ENCODE peak calls at places on chromosomes 6 and 20, in nine cellular contexts. W is T follicular helper cell; A is CD4-positive, CD25-positive, alpha-beta regulatory T cell; V is HuH-7.5; M is Panc1; D is PC-9; R is nephron progenitor cell; I is OCI-LY7; K is NCI-H460. U is an unnamed sample.

GRCh38 chr6:167849846-167850459 is 23.2 kb downstream of the AFDN start:
- DNase-seq in W (no peak), A (no peak), V (no peak), M (peak; percentile 83), D (peak; percentile 94), R (no peak), I (no peak), K (no peak), U (no peak)

GRCh38 chr6:17730078-17730704 is 23.5 kb upstream of the NUP153 start:
- DNase-seq in W (no peak), A (no peak), V (no peak), M (no peak), D (no peak), R (no peak), I (no peak), K (no peak), U (no peak)

GRCh38 chr20:42742926-42743325 is 446.8 kb downstream of the PTPRT start:
- DNase-seq in W (no peak), A (no peak), V (no peak), M (no peak), D (no peak), R (no peak), I (no peak), K (no peak), U (no peak)

GRCh38 chr6:130778946-130779657 is 48.1 kb upstream of the SMLR1 start:
- DNase-seq in W (no peak), A (no peak), V (no peak), M (no peak), D (no peak), R (no peak), I (no peak), K (no peak), U (no peak)

GRCh38 chr20:50913976-50914375 is 17.3 kb downstream of the ADNP start:
- DNase-seq in W (no peak), A (no peak), V (no peak), M (no peak), D (no peak), R (no peak), I (no peak), K (no peak), U (no peak)

GRCh38 chr6:116387374-116387773 is 16.6 kb downstream of the DSE start:
- DNase-seq in W (no peak), A (no peak), V (no peak), M (no peak), D (peak; percentile 76), R (no peak), I (no peak), K (no peak), U (no peak)

GRCh38 chr6:137415127-137415833 is 78.9 kb downstream of the OLIG3 start:
- DNase-seq in W (peak; percentile 41), A (peak; percentile 72), V (peak; percentile 29), M (peak; percentile 22), D (peak; percentile 40), R (peak; percentile 58), I (peak; percentile 66), K (peak; percentile 54), U (no peak)

GRCh38 chr6:167570460-167571400 is 245.8 kb downstream of the TTLL2 start:
- DNase-seq in W (no peak), A (no peak), V (no peak), M (no peak), D (no peak), R (no peak), I (no peak), K (no peak), U (no peak)

GRCh38 chr20:49594929-49595311 is 27.0 kb upstream of the PTGIS start:
- DNase-seq in W (no peak), A (no peak), V (no peak), M (no peak), D (no peak), R (no peak), I (no peak), K (no peak), U (no peak)

GRCh38 chr20:32062776-32063170 is 10.7 kb downstream of the HCK start:
- DNase-seq in W (no peak), A (no peak), V (no peak), M (no peak), D (no peak), R (no peak), I (no peak), K (no peak), U (no peak)

GRCh38 chr6:111625511-111626331 is 20.0 kb upstream of the TRAF3IP2 start:
- DNase-seq in W (no peak), A (no peak), V (no peak), M (no peak), D (no peak), R (no peak), I (no peak), K (no peak), U (no peak)

GRCh38 chr6:157034433-157035230 is 257.5 kb downstream of the ARID1B start:
- DNase-seq in W (no peak), A (peak; percentile 48), V (peak; percentile 34), M (no peak), D (no peak), R (no peak), I (peak; percentile 68), K (no peak), U (peak; percentile 36)

GRCh38 chr20:44589522-44589921 is 7.1 kb downstream of the PKIG start:
- DNase-seq in W (no peak), A (no peak), V (no peak), M (no peak), D (no peak), R (no peak), I (no peak), K (no peak), U (no peak)

GRCh38 chr6:31272431-31272830 is 539 bp upstream of the HLA-C start:
- DNase-seq in W (no peak), A (peak; percentile 34), V (no peak), M (no peak), D (no peak), R (no peak), I (peak; percentile 30), K (no peak), U (no peak)

GRCh38 chr6:136129365-136129764 is 120.7 kb downstream of the MTFR2 start:
- DNase-seq in W (no peak), A (no peak), V (no peak), M (no peak), D (no peak), R (no peak), I (no peak), K (peak; percentile 62), U (no peak)

GRCh38 chr20:60331688-60332300 is 373.6 kb downstream of the CDH26 start:
- DNase-seq in W (no peak), A (no peak), V (no peak), M (no peak), D (no peak), R (no peak), I (no peak), K (no peak), U (no peak)

GRCh38 chr20:17646901-17647301 is 35.1 kb downstream of the RRBP1 start:
- DNase-seq in W (no peak), A (no peak), V (no peak), M (no peak), D (no peak), R (no peak), I (peak; percentile 35), K (no peak), U (no peak)

GRCh38 chr6:18350271-18350670 is 36.9 kb upstream of the RNF144B start:
- DNase-seq in W (no peak), A (no peak), V (no peak), M (no peak), D (no peak), R (no peak), I (no peak), K (no peak), U (no peak)

GRCh38 chr6:151034825-151035781 is 169.6 kb downstream of the MTHFD1L start:
- DNase-seq in W (no peak), A (no peak), V (no peak), M (no peak), D (no peak), R (no peak), I (no peak), K (no peak), U (no peak)

GRCh38 chr20:62206388-62206775 is 13.7 kb downstream of the HRH3 start:
- DNase-seq in W (no peak), A (no peak), V (no peak), M (no peak), D (no peak), R (no peak), I (no peak), K (no peak), U (no peak)

GRCh38 chr20:23227976-23228375 is 122.6 kb upstream of the NXT1 start:
- DNase-seq in W (no peak), A (no peak), V (no peak), M (no peak), D (peak; percentile 79), R (no peak), I (no peak), K (no peak), U (no peak)

GRCh38 chr6:162798546-162798945 is 70.8 kb downstream of the PACRG start:
- DNase-seq in W (no peak), A (no peak), V (no peak), M (no peak), D (no peak), R (no peak), I (no peak), K (no peak), U (no peak)

GRCh38 chr6:85078071-85078470 is 313.7 kb upstream of the TBX18 start:
- DNase-seq in W (no peak), A (no peak), V (no peak), M (peak; percentile 5), D (peak; percentile 76), R (no peak), I (no peak), K (peak; percentile 8), U (no peak)

GRCh38 chr6:52352239-52353008 is 9.5 kb upstream of the PAQR8 start:
- DNase-seq in W (no peak), A (no peak), V (no peak), M (peak; percentile 96), D (peak; percentile 100), R (no peak), I (no peak), K (peak; percentile 77), U (peak; percentile 8)

GRCh38 chr6:156762547-156762946 is 14.6 kb upstream of the ARID1B start:
- DNase-seq in W (no peak), A (no peak), V (no peak), M (no peak), D (no peak), R (no peak), I (no peak), K (no peak), U (no peak)

GRCh38 chr6:38209291-38209865 is 389.9 kb downstream of the ZFAND3 start:
- DNase-seq in W (no peak), A (no peak), V (no peak), M (no peak), D (no peak), R (no peak), I (no peak), K (no peak), U (no peak)

GRCh38 chr6:20266851-20267608 is 54.8 kb upstream of the MBOAT1 start:
- DNase-seq in W (no peak), A (no peak), V (no peak), M (no peak), D (peak; percentile 57), R (no peak), I (no peak), K (no peak), U (no peak)

GRCh38 chr6:100493206-100493888 is 28.6 kb upstream of the SIM1 start:
- DNase-seq in W (no peak), A (no peak), V (no peak), M (no peak), D (peak; percentile 37), R (no peak), I (no peak), K (no peak), U (no peak)

GRCh38 chr20:63441136-63441776 is 31.2 kb downstream of the KCNQ2 start:
- DNase-seq in W (no peak), A (peak; percentile 25), V (no peak), M (no peak), D (no peak), R (no peak), I (no peak), K (no peak), U (no peak)

GRCh38 chr6:6751197-6751596 is 162.7 kb downstream of the LY86 start:
- DNase-seq in W (no peak), A (no peak), V (no peak), M (no peak), D (no peak), R (no peak), I (no peak), K (no peak), U (no peak)

GRCh38 chr20:60680554-60680953 is 571.5 kb upstream of the CDH4 start:
- DNase-seq in W (no peak), A (no peak), V (no peak), M (no peak), D (no peak), R (no peak), I (no peak), K (no peak), U (no peak)